ENCODE peak calls at places on chromosome 2, in four cellular contexts. V is Peyer's patch; H is CD8-positive, alpha-beta memory T cell; O is aorta. Q is an unnamed sample.

GRCh38 chr2:235024951-235025773 is 73.3 kb downstream of the SH3BP4 start:
- DNase-seq in V (peak), H (no peak), O (no peak), Q (no peak)

GRCh38 chr2:15316370-15316814 is 244.7 kb downstream of the NBAS start:
- DNase-seq in V (no peak), H (peak), O (no peak), Q (peak)

GRCh38 chr2:73386894-73387636 is 1.4 kb downstream of the ALMS1 start:
- DNase-seq in V (no peak), H (no peak), O (no peak), Q (no peak)

GRCh38 chr2:3490191-3491158 is 28.9 kb downstream of the ADI1 start:
- DNase-seq in V (no peak), H (no peak), O (no peak), Q (peak)

GRCh38 chr2:234191819-234192407 is 141.4 kb downstream of the SPP2 start:
- DNase-seq in V (no peak), H (no peak), O (no peak), Q (no peak)

GRCh38 chr2:128412181-128412871 is 93.7 kb upstream of the HS6ST1 start:
- DNase-seq in V (no peak), H (no peak), O (no peak), Q (no peak)

GRCh38 chr2:28224648-28225471 is 167.8 kb upstream of the FOSL2 start:
- DNase-seq in V (no peak), H (no peak), O (no peak), Q (no peak)

GRCh38 chr2:10022886-10023662 is 20.3 kb upstream of the KLF11 start:
- DNase-seq in V (no peak), H (no peak), O (peak), Q (peak)

GRCh38 chr2:106261871-106262321 is 67.8 kb upstream of the UXS1 start:
- DNase-seq in V (no peak), H (no peak), O (no peak), Q (no peak)

GRCh38 chr2:165621086-165621560 is 151.6 kb downstream of the CSRNP3 start:
- DNase-seq in V (no peak), H (no peak), O (no peak), Q (no peak)

GRCh38 chr2:232838406-232838874 is 31.6 kb upstream of the SNORC start:
- DNase-seq in V (no peak), H (peak), O (no peak), Q (no peak)

GRCh38 chr2:167681646-167682045 is 565.7 kb downstream of the STK39 start:
- DNase-seq in V (no peak), H (no peak), O (no peak), Q (no peak)

GRCh38 chr2:64649013-64649484 is 4.7 kb downstream of the SERTAD2 start:
- DNase-seq in V (no peak), H (no peak), O (no peak), Q (no peak)

GRCh38 chr2:23425886-23426283 is 40.9 kb downstream of the KLHL29 start:
- DNase-seq in V (no peak), H (no peak), O (no peak), Q (no peak)

GRCh38 chr2:203330434-203330833 is 2.2 kb downstream of the ABI2 start:
- DNase-seq in V (no peak), H (no peak), O (no peak), Q (no peak)

GRCh38 chr2:233974530-233975071 is 57.4 kb downstream of the TRPM8 start:
- DNase-seq in V (no peak), H (no peak), O (peak), Q (no peak)

GRCh38 chr2:126270587-126270986 is 385.4 kb upstream of the GYPC start:
- DNase-seq in V (no peak), H (no peak), O (no peak), Q (no peak)
- H3K27ac ChIP-seq in V (no peak), H (no peak), O (no peak), Q (no peak)

GRCh38 chr2:43025709-43026290 is 200.6 kb downstream of the ZFP36L2 start:
- DNase-seq in V (peak), H (no peak), O (no peak), Q (no peak)

GRCh38 chr2:43023791-43024514 is 202.5 kb downstream of the ZFP36L2 start:
- DNase-seq in V (peak), H (no peak), O (no peak), Q (no peak)

GRCh38 chr2:43026451-43027102 is 199.8 kb downstream of the ZFP36L2 start:
- DNase-seq in V (peak), H (no peak), O (peak), Q (no peak)

GRCh38 chr2:43022896-43023295 is 203.5 kb downstream of the ZFP36L2 start:
- DNase-seq in V (no peak), H (no peak), O (no peak), Q (no peak)

GRCh38 chr2:43024515-43024962 is 201.9 kb downstream of the ZFP36L2 start:
- DNase-seq in V (peak), H (no peak), O (peak), Q (no peak)
- H3K27ac ChIP-seq in V (no peak), H (no peak), O (no peak), Q (no peak)

GRCh38 chr2:239291505-239292350 is 109.1 kb downstream of the HDAC4 start:
- DNase-seq in V (peak), H (no peak), O (no peak), Q (peak)
- H3K27ac ChIP-seq in V (no peak), H (no peak), O (peak), Q (no peak)

GRCh38 chr2:239339726-239340654 is 60.8 kb downstream of the HDAC4 start:
- DNase-seq in V (no peak), H (no peak), O (no peak), Q (no peak)
- H3K27ac ChIP-seq in V (no peak), H (no peak), O (no peak), Q (no peak)

DNA sequence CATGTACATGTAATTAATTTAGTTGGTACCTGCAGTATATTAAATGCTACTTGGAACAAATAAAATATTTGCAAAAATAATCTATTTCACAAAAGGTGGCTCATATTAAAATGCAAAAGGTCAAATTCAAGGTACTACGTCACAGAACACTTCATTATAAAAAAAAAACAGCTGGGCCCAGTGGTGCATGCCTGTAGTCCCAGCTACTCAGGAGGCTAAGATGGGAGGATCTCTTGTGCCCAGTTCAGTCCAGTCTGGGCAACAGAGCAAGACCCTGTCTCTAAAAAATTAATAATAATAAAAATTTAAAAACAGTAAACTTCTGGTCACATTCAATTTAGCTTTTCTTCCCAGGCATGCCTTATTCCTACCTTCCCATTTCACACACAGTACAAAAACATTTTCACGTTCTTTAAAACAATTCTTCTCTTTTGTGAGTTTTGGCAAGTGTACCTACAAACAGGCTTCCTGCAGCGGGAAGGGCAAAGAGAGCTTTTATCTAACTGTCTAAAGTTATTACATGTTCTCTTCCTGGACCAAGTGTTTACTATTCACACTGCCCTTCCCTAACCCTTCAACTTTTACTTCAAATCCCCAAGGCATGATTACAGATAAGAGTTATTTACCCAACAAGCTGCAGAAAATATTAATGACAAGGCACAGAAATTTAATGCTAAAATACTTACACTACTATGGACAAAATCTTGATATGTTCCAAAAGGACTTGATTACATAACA is 10.7 kb downstream of the BAZ2B start:
- DNase-seq in V (no peak), H (no peak), O (no peak), Q (no peak)
- H3K27ac ChIP-seq in V (no peak), H (no peak), O (no peak), Q (peak)

GRCh38 chr2:227509086-227509485 is 37.1 kb downstream of the AGFG1 start:
- DNase-seq in V (no peak), H (no peak), O (no peak), Q (no peak)
- H3K27ac ChIP-seq in V (no peak), H (no peak), O (no peak), Q (no peak)

GRCh38 chr2:161232571-161232970 is 72.3 kb downstream of the TANK start:
- DNase-seq in V (no peak), H (no peak), O (no peak), Q (no peak)
- H3K27ac ChIP-seq in V (no peak), H (no peak), O (no peak), Q (no peak)

DNA sequence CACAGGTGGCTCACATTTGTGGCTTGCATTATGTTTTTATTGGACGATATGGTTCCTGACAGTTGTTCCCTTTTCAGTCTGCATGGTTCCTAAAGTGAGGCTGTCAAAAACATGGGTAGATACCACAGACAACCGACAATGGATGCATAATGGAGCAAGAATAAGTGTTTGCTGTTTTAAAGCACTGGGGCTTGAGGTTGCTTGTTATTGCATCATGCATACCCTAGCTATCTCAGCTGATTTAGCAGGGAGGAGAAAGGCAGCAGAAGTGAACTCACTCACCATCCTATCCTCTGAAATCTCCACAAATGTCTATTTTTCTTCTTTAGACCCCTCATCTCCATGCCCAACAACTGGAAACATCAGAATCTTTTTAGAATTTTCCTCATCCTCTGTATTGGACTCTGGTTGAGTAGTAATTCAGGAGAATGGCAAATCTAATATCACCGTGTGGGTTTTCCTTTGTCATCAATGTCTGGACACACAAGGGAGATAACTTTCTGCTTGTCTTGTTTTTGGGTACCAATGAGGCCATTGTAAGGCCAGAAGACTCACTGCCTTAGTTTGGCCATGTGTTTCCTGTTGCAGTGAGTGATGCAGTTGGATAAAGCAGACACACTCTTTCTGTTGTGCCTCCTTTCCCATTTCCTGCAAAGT is 46.7 kb downstream of the FBXO48 start:
- DNase-seq in V (no peak), H (no peak), O (no peak), Q (no peak)
- H3K27ac ChIP-seq in V (no peak), H (no peak), O (no peak), Q (no peak)